ENCODE peak calls at places on chromosomes 4 and X, in six cellular contexts. One of them, this sample, is unnamed.

GRCh38 chr4:16204505-16204904 is 21.8 kb downstream of the TAPT1 start:
- DNase-seq in HTR-8/SVneo: no peak
- DNase-seq in activated T-helper 9 cell treated with anti-CD3 and anti-CD28 coated beads, Interleukin-2, amount 50 U/mL, for 16 hours: no peak
- DNase-seq in cardiac septum: no peak
- DNase-seq in Right ventricle myocardium superior: no peak
- DNase-seq in amniotic stem cell: no peak
- DNase-seq in this sample: no peak

GRCh38 chrX:39012561-39013209 is 211.4 kb downstream of the MID1IP1 start:
- DNase-seq in HTR-8/SVneo: no peak
- DNase-seq in activated T-helper 9 cell treated with anti-CD3 and anti-CD28 coated beads, Interleukin-2, amount 50 U/mL, for 16 hours: no peak
- DNase-seq in cardiac septum: no peak
- DNase-seq in Right ventricle myocardium superior: no peak
- DNase-seq in amniotic stem cell: no peak
- DNase-seq in this sample: no peak

GRCh38 chr4:13522282-13523104 is 21.8 kb downstream of the NKX3-2 start:
- DNase-seq in HTR-8/SVneo: no peak
- DNase-seq in activated T-helper 9 cell treated with anti-CD3 and anti-CD28 coated beads, Interleukin-2, amount 50 U/mL, for 16 hours: no peak
- DNase-seq in cardiac septum: no peak
- DNase-seq in Right ventricle myocardium superior: no peak
- DNase-seq in amniotic stem cell: no peak
- DNase-seq in this sample: no peak

GRCh38 chr4:158741622-158742021 is 18.4 kb upstream of the PPID start:
- DNase-seq in HTR-8/SVneo: no peak
- DNase-seq in activated T-helper 9 cell treated with anti-CD3 and anti-CD28 coated beads, Interleukin-2, amount 50 U/mL, for 16 hours: no peak
- DNase-seq in cardiac septum: no peak
- DNase-seq in Right ventricle myocardium superior: no peak
- DNase-seq in amniotic stem cell: no peak
- DNase-seq in this sample: no peak

GRCh38 chrX:69387559-69388487 is 116.3 kb upstream of the NALF2 start:
- DNase-seq in HTR-8/SVneo: peak
- DNase-seq in activated T-helper 9 cell treated with anti-CD3 and anti-CD28 coated beads, Interleukin-2, amount 50 U/mL, for 16 hours: peak
- DNase-seq in cardiac septum: no peak
- DNase-seq in Right ventricle myocardium superior: peak
- DNase-seq in amniotic stem cell: no peak
- DNase-seq in this sample: no peak

GRCh38 chrX:125810856-125811255 is 355.2 kb downstream of the DCAF12L2 start:
- DNase-seq in HTR-8/SVneo: no peak
- DNase-seq in activated T-helper 9 cell treated with anti-CD3 and anti-CD28 coated beads, Interleukin-2, amount 50 U/mL, for 16 hours: no peak
- DNase-seq in cardiac septum: no peak
- DNase-seq in Right ventricle myocardium superior: no peak
- DNase-seq in amniotic stem cell: no peak
- DNase-seq in this sample: no peak

GRCh38 chr4:81723927-81724587 is 252.3 kb upstream of the RASGEF1B start:
- DNase-seq in HTR-8/SVneo: no peak
- DNase-seq in activated T-helper 9 cell treated with anti-CD3 and anti-CD28 coated beads, Interleukin-2, amount 50 U/mL, for 16 hours: no peak
- DNase-seq in cardiac septum: no peak
- DNase-seq in Right ventricle myocardium superior: no peak
- DNase-seq in amniotic stem cell: no peak
- DNase-seq in this sample: no peak

GRCh38 chrX:130415201-130415600 is 13.4 kb downstream of the RBMX2 start:
- DNase-seq in HTR-8/SVneo: no peak
- DNase-seq in activated T-helper 9 cell treated with anti-CD3 and anti-CD28 coated beads, Interleukin-2, amount 50 U/mL, for 16 hours: no peak
- DNase-seq in cardiac septum: no peak
- DNase-seq in Right ventricle myocardium superior: no peak
- DNase-seq in amniotic stem cell: no peak
- DNase-seq in this sample: no peak

GRCh38 chr4:42268824-42269223 is 116.4 kb upstream of the BEND4 start:
- DNase-seq in HTR-8/SVneo: no peak
- DNase-seq in activated T-helper 9 cell treated with anti-CD3 and anti-CD28 coated beads, Interleukin-2, amount 50 U/mL, for 16 hours: no peak
- DNase-seq in cardiac septum: no peak
- DNase-seq in Right ventricle myocardium superior: no peak
- DNase-seq in amniotic stem cell: no peak
- DNase-seq in this sample: no peak